ENCODE peak calls at places on chromosomes 4 and X, in five cellular contexts. H is stimulated activated CD8-positive, alpha-beta memory T cell treated with anti-CD3 and anti-CD28 coated beads, Interleukin-15, amount 100 ng/mL, for 4 hours; Y is RWPE1; D is SK-N-SH; Q is astrocyte. T is an unnamed sample.

GRCh38 chr4:120156115-120156718 is 89.6 kb upstream of the MAD2L1 start:
- DNase-seq in H (no peak), Y (peak), D (peak), Q (peak), T (no peak)

GRCh38 chr4:47913858-47914218 is 545 bp downstream of the NFXL1 start:
- DNase-seq in H (no peak), Y (peak), D (no peak), Q (no peak), T (no peak)

GRCh38 chrX:155956649-155957048 is 40.8 kb upstream of the IL9R start:
- DNase-seq in H (no peak), Y (no peak), D (no peak), Q (no peak), T (no peak)

GRCh38 chrX:41670108-41670507 is 18.7 kb upstream of the GPR34 start:
- DNase-seq in H (no peak), Y (no peak), D (no peak), Q (no peak), T (no peak)

GRCh38 chr4:123783091-123783765 is 386.6 kb downstream of the SPRY1 start:
- DNase-seq in H (no peak), Y (no peak), D (no peak), Q (peak), T (no peak)

GRCh38 chrX:31658360-31658759 is 586.5 kb upstream of the FTHL17 start:
- DNase-seq in H (no peak), Y (peak), D (peak), Q (peak), T (no peak)

GRCh38 chr4:18536420-18536819 is 514.9 kb upstream of the LCORL start:
- DNase-seq in H (no peak), Y (no peak), D (peak), Q (no peak), T (no peak)

GRCh38 chr4:153448003-153448731 is 18.0 kb upstream of the TMEM131L start:
- DNase-seq in H (no peak), Y (no peak), D (peak), Q (no peak), T (no peak)

GRCh38 chr4:5203925-5204324 is 152.6 kb downstream of the STK32B start:
- DNase-seq in H (no peak), Y (no peak), D (no peak), Q (no peak), T (no peak)

GRCh38 chr4:7736436-7737267 is 203.0 kb downstream of the AFAP1 start:
- DNase-seq in H (no peak), Y (no peak), D (no peak), Q (peak), T (no peak)

GRCh38 chr4:149754526-149754925 is 61.1 kb downstream of the IQCM start:
- DNase-seq in H (no peak), Y (no peak), D (no peak), Q (peak), T (no peak)

GRCh38 chrX:138929905-138930304 is 218.4 kb upstream of the FGF13 start:
- DNase-seq in H (no peak), Y (no peak), D (no peak), Q (no peak), T (no peak)

GRCh38 chrX:71859637-71860036 is 51.0 kb upstream of the NHSL2 start:
- DNase-seq in H (peak), Y (peak), D (no peak), Q (peak), T (no peak)